ENCODE peak calls at places on chromosome 17, in seven cellular contexts. Z is colonic mucosa, O is AG09309, U is epithelial cell of esophagus, E is ascending aorta, M is A549, X is BE2C. A is an unnamed sample.

GRCh38 chr17:48625502-48626201 is 506 bp downstream of the HOXB9 start:
- DNase-seq in U (peak; percentile 23), Z (peak; percentile 91), E (no peak), O (no peak), X (no peak), M (peak; percentile 84), A (no peak)

GRCh38 chr17:41739661-41740352 is 5.4 kb upstream of the HAP1 start:
- DNase-seq in O (peak; percentile 24), U (peak; percentile 93), E (no peak), X (no peak), Z (no peak), M (peak; percentile 56), A (peak; percentile 48)

GRCh38 chr17:45825792-45826191 is 18.9 kb upstream of the SPPL2C start:
- DNase-seq in U (no peak), M (no peak), E (no peak), O (no peak), Z (no peak), X (no peak), A (no peak)

GRCh38 chr17:68399638-68400403 is 57.5 kb downstream of the WIPI1 start:
- DNase-seq in X (no peak), Z (peak; percentile 17), M (no peak), O (no peak), U (no peak), E (no peak), A (no peak)

GRCh38 chr17:48148029-48148759 is 40.6 kb downstream of the SNX11 start:
- DNase-seq in Z (no peak), E (no peak), O (no peak), M (no peak), X (no peak), U (no peak), A (no peak)

GRCh38 chr17:21200590-21201301 is 13.2 kb downstream of the TMEM11 start:
- DNase-seq in X (no peak), M (no peak), E (no peak), Z (no peak), O (no peak), U (peak; percentile 57), A (no peak)

GRCh38 chr17:6799738-6800137 is 23.7 kb downstream of the FBXO39 start:
- DNase-seq in E (no peak), U (no peak), Z (no peak), O (no peak), X (no peak), M (no peak), A (no peak)

GRCh38 chr17:60164697-60165096 is 14.9 kb downstream of the CA4 start:
- DNase-seq in M (peak; percentile 4), U (no peak), O (no peak), Z (no peak), E (no peak), X (no peak), A (no peak)

GRCh38 chr17:13601317-13601775 is 383 bp downstream of the HS3ST3A1 start:
- DNase-seq in U (no peak), Z (no peak), E (no peak), X (peak; percentile 23), M (no peak), O (no peak), A (no peak)

GRCh38 chr17:45398800-45399199 is 33.9 kb downstream of the ARHGAP27 start:
- DNase-seq in Z (no peak), M (no peak), E (no peak), U (no peak), X (no peak), O (no peak), A (no peak)

GRCh38 chr17:39744075-39744835 is 6.5 kb downstream of the GRB7 start:
- DNase-seq in O (no peak), M (no peak), Z (no peak), E (no peak), X (no peak), U (no peak), A (no peak)

GRCh38 chr17:43814714-43815113 is 18.2 kb downstream of the MPP3 start:
- DNase-seq in M (no peak), U (peak; percentile 64), Z (no peak), E (no peak), X (no peak), O (peak; percentile 52), A (peak; percentile 25)

GRCh38 chr17:18186271-18186982 is 2.8 kb downstream of the ALKBH5 start:
- DNase-seq in X (no peak), U (no peak), M (no peak), E (no peak), Z (no peak), O (no peak), A (no peak)

GRCh38 chr17:29155235-29155965 is 24.8 kb downstream of the MYO18A start:
- DNase-seq in Z (peak; percentile 83), O (no peak), M (peak; percentile 90), U (peak; percentile 88), X (peak; percentile 45), E (peak; percentile 80), A (no peak)

GRCh38 chr17:57485566-57485865 is 229.2 kb downstream of the MSI2 start:
- DNase-seq in M (no peak), U (no peak), O (no peak), Z (no peak), X (no peak), E (no peak), A (no peak)

GRCh38 chr17:33572615-33573014 is 279.5 kb upstream of the ASIC2 start:
- DNase-seq in X (no peak), E (no peak), U (peak; percentile 1), Z (no peak), O (no peak), M (no peak), A (no peak)

GRCh38 chr17:17151962-17152361 is 54.2 kb downstream of the PLD6 start:
- DNase-seq in O (peak; percentile 88), X (no peak), M (peak; percentile 81), E (peak; percentile 97), U (peak; percentile 92), Z (peak; percentile 52), A (peak; percentile 55)

GRCh38 chr17:18362509-18363020 is 785 bp downstream of the SHMT1 start:
- DNase-seq in Z (peak; percentile 78), E (peak; percentile 67), M (peak; percentile 61), U (peak; percentile 24), O (no peak), X (no peak), A (peak; percentile 74)

GRCh38 chr17:27840688-27841087 is 40.4 kb upstream of the NOS2 start:
- DNase-seq in X (no peak), Z (no peak), O (no peak), U (peak; percentile 23), M (no peak), E (no peak), A (no peak)
- H3K4me3 ChIP-seq in X (no peak overlapping the region), Z (no peak overlapping the region), O (no peak overlapping the region), U (no peak overlapping the region), M (no peak overlapping the region), E (no peak overlapping the region), A (no peak overlapping the region)

DNA sequence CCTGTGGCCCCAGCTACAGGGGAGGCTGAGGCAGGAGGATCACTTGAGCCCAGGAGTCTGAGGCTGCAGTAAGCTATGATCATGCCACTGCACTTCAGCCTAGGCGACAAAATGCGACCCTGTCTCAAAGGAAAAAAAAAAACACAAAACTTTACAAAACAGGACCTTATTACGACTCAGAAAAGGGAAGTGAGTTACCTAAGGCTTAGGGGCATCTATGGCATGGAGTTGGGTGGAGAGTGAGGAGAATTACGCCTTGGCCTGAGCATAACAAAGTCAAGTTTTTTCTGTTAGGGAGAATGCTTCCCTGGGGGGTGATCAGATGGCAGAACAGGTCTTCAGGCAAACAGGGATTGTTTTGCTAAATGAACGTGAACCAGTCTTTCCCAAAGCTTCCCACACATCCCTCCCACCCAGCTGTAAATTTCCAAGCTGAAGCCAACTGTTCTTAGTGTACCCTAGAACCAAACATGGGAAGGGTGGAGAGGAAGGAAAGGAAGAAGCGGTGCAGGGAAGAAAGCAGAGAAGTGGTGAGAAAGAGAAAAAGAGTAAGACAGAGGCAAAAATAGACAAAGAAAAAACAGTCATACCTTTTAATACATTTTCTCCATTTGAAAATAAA is 24.6 kb upstream of the TNRC6C start:
- DNase-seq in O (no peak), Z (no peak), E (no peak), X (no peak), U (no peak), M (no peak), A (no peak)
- TF ChIP-seq CTCF in O (no peak), Z (no peak), E (no peak), X (no peak), U (no peak), M (no peak), A (no peak)

GRCh38 chr17:9004961-9005285 is 16.4 kb upstream of the NTN1 start:
- DNase-seq in U (no peak), O (no peak), X (no peak), E (peak; percentile 40), Z (no peak), M (no peak), A (no peak)

GRCh38 chr17:9004132-9004960 is 17.0 kb upstream of the NTN1 start:
- DNase-seq in O (no peak), E (peak; percentile 56), M (no peak), X (no peak), Z (no peak), U (no peak), A (no peak)

GRCh38 chr17:9002236-9002609 is 19.1 kb upstream of the NTN1 start:
- DNase-seq in M (no peak), E (peak; percentile 50), X (no peak), Z (no peak), O (no peak), U (no peak), A (no peak)

GRCh38 chr17:9002610-9003354 is 18.5 kb upstream of the NTN1 start:
- DNase-seq in M (peak; percentile 75), U (peak; percentile 23), Z (no peak), X (no peak), O (no peak), E (peak; percentile 65), A (no peak)

DNA sequence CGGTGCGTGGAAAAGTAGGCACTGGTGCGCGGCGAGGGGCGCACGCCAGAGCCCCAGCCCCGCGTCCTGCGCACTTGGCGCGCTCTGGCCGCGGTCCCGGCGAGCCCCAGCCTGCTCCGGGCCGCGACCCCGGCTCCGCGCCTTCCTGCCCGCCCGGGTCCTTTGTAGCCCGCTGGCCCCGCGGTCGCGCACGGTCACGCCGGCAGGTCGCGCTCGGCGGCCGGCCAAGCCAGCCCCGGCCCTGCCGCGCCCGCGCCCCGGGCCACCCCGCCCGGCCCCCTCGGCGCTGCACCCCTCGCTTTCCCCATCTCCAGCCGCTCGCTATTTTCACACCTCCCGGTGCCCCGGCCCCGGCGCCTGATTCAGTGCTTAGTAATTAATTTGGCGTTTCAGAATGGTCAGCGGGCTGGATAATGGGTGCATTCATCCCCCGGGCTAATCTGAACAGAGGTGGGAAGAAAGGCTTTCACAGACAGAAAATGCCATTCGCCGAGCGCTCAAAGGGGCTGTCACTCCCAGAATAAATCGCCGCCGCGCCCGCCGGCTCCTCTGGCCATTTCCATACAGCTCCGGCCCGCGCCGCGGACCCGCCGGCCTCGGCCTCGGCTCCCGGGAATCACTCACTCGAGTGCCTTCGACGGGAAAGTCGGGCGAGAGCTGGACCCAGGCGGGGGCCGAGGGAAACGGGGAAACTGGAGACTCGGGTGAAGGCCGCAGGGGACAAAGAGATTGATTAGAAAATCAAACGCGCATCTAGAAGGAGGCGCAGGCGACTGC is 17.8 kb upstream of the NTN1 start:
- DNase-seq in U (no peak), X (no peak), Z (no peak), O (no peak), E (peak; percentile 62), M (no peak), A (no peak)
- H3K4me3 ChIP-seq in U (no peak overlapping the region), X (no peak overlapping the region), Z (peak overlapping the region; percentile 26), O (no peak overlapping the region), E (peak overlapping the region; percentile 77), M (peak overlapping the region; percentile 50), A (no peak overlapping the region)

DNA sequence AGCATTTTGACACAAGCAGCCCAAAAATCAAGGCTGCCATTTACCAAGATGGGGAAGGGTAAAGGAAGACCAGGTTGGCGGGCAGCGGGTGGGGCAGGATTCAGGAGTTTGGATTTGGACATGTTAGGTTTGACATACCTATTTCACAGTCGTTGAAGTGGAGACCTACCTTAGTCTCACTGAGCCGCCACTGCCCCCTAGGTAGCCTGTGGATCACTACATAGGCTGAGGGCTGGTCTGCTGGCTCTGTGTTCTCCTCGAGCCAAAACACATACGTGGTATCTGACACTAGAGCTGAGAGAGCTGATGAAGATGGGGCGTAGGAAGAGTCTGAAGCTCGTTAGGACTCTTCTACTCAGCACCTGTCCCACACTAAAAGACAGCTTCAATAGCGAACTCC is 115.1 kb downstream of the HIC1 start:
- DNase-seq in M (no peak), Z (no peak), E (no peak), U (peak; percentile 27), O (no peak), X (no peak), A (no peak)
- TF ChIP-seq CTCF in M (peak; percentile 25), Z (peak; percentile 27), E (no peak), U (peak; percentile 21), O (no peak), X (peak; percentile 45), A (peak; percentile 33)